ENCODE peak calls at places on chromosomes 1 and 21, in seven cellular contexts. Y is Peyer's patch, K is HFFc6, F is osteoblast, A is nephron progenitor cell, E is fibroblast of lung, T is right lobe of liver. G is an unnamed sample.

GRCh38 chr21:42411197-42411869 is 7.6 kb downstream of the UBASH3A start:
- DNase-seq in T (no peak), Y (no peak), F (no peak), E (no peak), K (no peak), A (no peak), G (no peak)

GRCh38 chr1:204089044-204089751 is 16.3 kb downstream of the SOX13 start:
- DNase-seq in E (peak; percentile 62), A (no peak), T (no peak), K (peak; percentile 50), F (peak; percentile 86), Y (no peak), G (no peak)

GRCh38 chr1:211742272-211742671 is 66.9 kb upstream of the NEK2 start:
- DNase-seq in F (no peak), K (no peak), A (no peak), Y (no peak), T (no peak), E (no peak), G (no peak)

GRCh38 chr1:63864224-63864623 is 90.4 kb downstream of the ROR1 start:
- DNase-seq in A (no peak), T (no peak), E (peak; percentile 48), F (no peak), Y (no peak), K (no peak), G (no peak)

GRCh38 chr1:180929389-180929788 is 16.7 kb downstream of the KIAA1614 start:
- DNase-seq in K (no peak), A (no peak), F (no peak), Y (no peak), E (no peak), T (no peak), G (no peak)

GRCh38 chr1:100506221-100506620 is 31.7 kb upstream of the GPR88 start:
- DNase-seq in F (no peak), E (no peak), A (no peak), K (no peak), T (no peak), Y (no peak), G (no peak)

GRCh38 chr21:37264808-37265207 is 2.3 kb downstream of the VPS26C start:
- DNase-seq in F (no peak), K (no peak), A (no peak), T (no peak), Y (no peak), E (no peak), G (no peak)

GRCh38 chr1:21899267-21899810 is 37.8 kb downstream of the HSPG2 start:
- DNase-seq in Y (no peak), E (no peak), F (peak; percentile 63), K (no peak), T (no peak), A (no peak), G (no peak)

GRCh38 chr1:205849619-205850355 is at the start of gene PM20D1:
- DNase-seq in E (peak; percentile 78), Y (peak; percentile 93), F (peak; percentile 91), T (peak; percentile 62), A (no peak), K (no peak), G (peak; percentile 89)

GRCh38 chr21:26715878-26716506 is 129.2 kb downstream of the ADAMTS1 start:
- DNase-seq in T (no peak), K (peak; percentile 47), E (peak; percentile 60), Y (no peak), A (peak; percentile 58), F (peak; percentile 74), G (no peak)

GRCh38 chr1:92961896-92962752 is 862 bp upstream of the DIPK1A start:
- DNase-seq in Y (peak; percentile 58), T (peak; percentile 53), A (no peak), F (peak; percentile 88), E (peak; percentile 87), K (peak; percentile 67), G (peak; percentile 58)

GRCh38 chr1:233477359-233477758 is 136.5 kb upstream of the KCNK1 start:
- DNase-seq in E (no peak), A (no peak), T (no peak), F (no peak), Y (no peak), K (no peak), G (no peak)

GRCh38 chr1:41767534-41767933 is 151.2 kb downstream of the HIVEP3 start:
- DNase-seq in A (no peak), K (no peak), E (no peak), Y (no peak), F (no peak), T (no peak), G (no peak)

GRCh38 chr1:63004868-63005267 is 220.9 kb downstream of the ATG4C start:
- DNase-seq in E (peak; percentile 4), T (no peak), K (no peak), A (no peak), F (no peak), Y (no peak), G (no peak)

GRCh38 chr1:17306921-17307320 is 1.1 kb upstream of the PADI4 start:
- DNase-seq in A (no peak), Y (no peak), E (no peak), K (no peak), T (peak; percentile 40), F (no peak), G (no peak)
- TF ChIP-seq CTCF in A (no peak), Y (no peak), E (no peak), K (no peak), T (no peak), F (no peak), G (no peak)

GRCh38 chr1:17463991-17464390 is 24.5 kb upstream of the RCC2 start:
- DNase-seq in T (no peak), Y (no peak), E (no peak), K (no peak), A (no peak), F (no peak), G (no peak)
- TF ChIP-seq CTCF in T (no peak), Y (no peak), E (no peak), K (no peak), A (no peak), F (no peak), G (no peak)

DNA sequence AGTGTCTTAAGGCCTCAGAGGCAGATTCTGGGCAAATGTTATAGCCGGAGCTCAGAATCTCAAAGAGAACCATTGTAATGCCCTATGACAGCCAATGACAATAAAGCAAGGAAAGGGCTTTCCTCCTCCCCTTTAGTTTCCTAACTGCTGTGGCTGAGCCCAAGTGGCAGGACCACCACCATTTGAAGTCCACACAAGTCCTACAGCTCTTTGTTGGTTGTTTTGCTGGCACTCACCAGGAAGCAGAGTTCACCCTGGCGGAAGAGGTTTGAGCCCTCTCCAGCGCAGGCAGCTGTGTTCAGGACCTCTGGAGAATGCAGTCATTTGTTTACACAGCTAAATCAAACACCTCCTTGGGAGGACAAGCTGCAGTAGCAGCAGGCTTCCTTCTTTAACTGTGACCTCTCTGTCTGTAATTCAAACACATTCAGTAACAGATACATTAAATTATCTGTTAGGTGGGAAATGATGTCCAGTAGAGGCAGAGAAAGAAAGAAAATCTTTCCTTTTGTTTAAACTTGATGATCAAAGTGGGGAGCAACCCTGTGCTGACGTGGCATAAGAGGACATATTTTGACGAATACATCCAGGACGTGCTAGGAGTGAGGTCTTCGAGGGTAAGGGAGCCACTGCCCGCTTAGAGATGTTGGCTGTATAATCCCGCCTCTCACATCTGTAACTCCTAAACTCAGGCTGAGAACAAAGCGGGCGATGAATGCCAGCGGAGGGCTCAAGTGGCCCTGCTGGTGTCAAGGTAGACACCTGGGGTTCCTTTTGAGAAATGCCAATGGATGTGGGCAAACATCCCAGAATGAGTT is 51.9 kb downstream of the ABCA4 start:
- DNase-seq in F (no peak), E (peak; percentile 71), K (no peak), Y (no peak), A (peak; percentile 20), T (no peak), G (no peak)
- TF ChIP-seq CTCF in F (no peak), E (no peak), K (no peak), Y (no peak), A (no peak), T (no peak), G (no peak)

GRCh38 chr1:87474098-87474497 is 145.4 kb downstream of the LMO4 start:
- DNase-seq in T (no peak), F (no peak), A (no peak), Y (no peak), K (no peak), E (no peak), G (no peak)

GRCh38 chr1:87473203-87473661 is 144.6 kb downstream of the LMO4 start:
- DNase-seq in F (no peak), T (no peak), E (no peak), Y (no peak), A (no peak), K (no peak), G (no peak)

GRCh38 chr1:87472716-87473115 is 144.0 kb downstream of the LMO4 start:
- DNase-seq in T (no peak), A (no peak), E (no peak), F (no peak), K (no peak), Y (no peak), G (no peak)

GRCh38 chr1:87478231-87478630 is 149.6 kb downstream of the LMO4 start:
- DNase-seq in K (no peak), F (peak; percentile 55), T (no peak), E (peak; percentile 19), A (peak; percentile 12), Y (no peak), G (no peak)
- TF ChIP-seq CTCF in K (peak; percentile 17), F (peak; percentile 20), T (no peak), E (peak; percentile 21), A (no peak), Y (peak; percentile 15), G (no peak)

GRCh38 chr1:24932284-24932683 is 2.2 kb upstream of the RUNX3 start:
- DNase-seq in A (peak; percentile 84), K (no peak), T (no peak), F (peak; percentile 98), E (no peak), Y (peak; percentile 62), G (no peak)
- TF ChIP-seq CTCF in A (peak; percentile 50), K (peak; percentile 96), T (peak; percentile 78), F (peak; percentile 23), E (no peak), Y (peak; percentile 66), G (peak; percentile 95)

DNA sequence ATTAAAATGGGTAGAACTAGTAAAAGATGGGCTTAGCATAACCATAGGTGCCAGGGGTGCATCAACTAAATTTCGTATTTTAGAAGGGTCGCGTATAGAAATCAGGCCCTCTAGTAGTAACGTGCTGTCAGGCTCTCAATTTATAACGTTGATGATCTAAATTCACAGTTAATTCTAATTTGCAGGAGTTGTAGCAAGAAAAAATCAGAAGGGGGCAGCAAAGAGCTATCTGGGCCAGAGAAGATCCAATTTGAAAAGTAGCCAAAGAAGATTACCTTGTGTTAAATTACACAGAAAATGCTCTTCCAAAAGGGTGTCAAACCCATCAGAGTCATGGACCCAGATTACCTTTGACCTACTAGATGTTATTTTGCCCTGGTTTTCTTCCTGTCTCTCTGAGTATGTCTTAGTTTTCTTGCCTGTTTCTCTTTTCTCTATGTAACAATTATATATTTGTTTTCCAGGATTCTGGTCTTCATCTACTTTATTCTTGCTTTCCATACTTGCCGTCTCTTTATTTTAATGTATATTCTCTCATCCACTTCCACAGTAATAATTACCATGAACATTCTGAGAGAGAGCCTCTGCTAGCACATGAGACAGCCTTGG is 1030.9 kb downstream of the AMY1C start:
- DNase-seq in A (peak; percentile 26), T (no peak), Y (no peak), E (peak; percentile 30), K (peak; percentile 3), F (no peak), G (no peak)
- TF ChIP-seq CTCF in A (peak; percentile 85), T (peak; percentile 72), Y (peak; percentile 80), E (peak; percentile 39), K (peak; percentile 86), F (peak; percentile 63), G (peak; percentile 52)

GRCh38 chr1:91744973-91745648 is 140.8 kb downstream of the TGFBR3 start:
- DNase-seq in F (no peak), T (peak; percentile 76), E (peak; percentile 47), K (no peak), Y (no peak), A (no peak), G (no peak)
- TF ChIP-seq CTCF in F (no peak), T (peak; percentile 47), E (peak; percentile 9), K (no peak), Y (no peak), A (no peak), G (no peak)

G was measured in CD14-positive monocyte.